ENCODE peak calls at places on chromosome 4, in six cellular contexts. One of them, this sample, is unnamed.
A peak's percentile ranks its signal among the peaks of the same experiment; 100 is the strongest.

GRCh38 chr4:101958547-101958946 is 168.0 kb downstream of the BANK1 start:
- DNase-seq in Panc1: no peak
- DNase-seq in naive thymus-derived CD4-positive, alpha-beta T cell: no peak
- DNase-seq in thoracic aorta: no peak
- DNase-seq in heart left ventricle: no peak
- DNase-seq in IMR-90: no peak
- DNase-seq in this sample: no peak

GRCh38 chr4:98745372-98745771 is 87.0 kb upstream of the TSPAN5 start:
- DNase-seq in Panc1: no peak
- DNase-seq in naive thymus-derived CD4-positive, alpha-beta T cell: no peak
- DNase-seq in thoracic aorta: no peak
- DNase-seq in heart left ventricle: no peak
- DNase-seq in IMR-90: peak; percentile 15
- DNase-seq in this sample: no peak

GRCh38 chr4:169220446-169220845 is 50.3 kb downstream of the SH3RF1 start:
- DNase-seq in Panc1: no peak
- DNase-seq in naive thymus-derived CD4-positive, alpha-beta T cell: no peak
- DNase-seq in thoracic aorta: no peak
- DNase-seq in heart left ventricle: no peak
- DNase-seq in IMR-90: no peak
- DNase-seq in this sample: no peak

GRCh38 chr4:6463311-6464289 is 8.8 kb downstream of the PPP2R2C start:
- DNase-seq in Panc1: no peak
- DNase-seq in naive thymus-derived CD4-positive, alpha-beta T cell: no peak
- DNase-seq in thoracic aorta: no peak
- DNase-seq in heart left ventricle: no peak
- DNase-seq in IMR-90: no peak
- DNase-seq in this sample: no peak

GRCh38 chr4:86586160-86586572 is 7.9 kb upstream of the PTPN13 start:
- DNase-seq in Panc1: no peak
- DNase-seq in naive thymus-derived CD4-positive, alpha-beta T cell: no peak
- DNase-seq in thoracic aorta: no peak
- DNase-seq in heart left ventricle: no peak
- DNase-seq in IMR-90: no peak
- DNase-seq in this sample: no peak

GRCh38 chr4:55612341-55612740 is 20.3 kb upstream of the PDCL2 start:
- DNase-seq in Panc1: no peak
- DNase-seq in naive thymus-derived CD4-positive, alpha-beta T cell: no peak
- DNase-seq in thoracic aorta: no peak
- DNase-seq in heart left ventricle: no peak
- DNase-seq in IMR-90: no peak
- DNase-seq in this sample: no peak

GRCh38 chr4:54189140-54189539 is 40.0 kb upstream of the PDGFRA start:
- DNase-seq in Panc1: no peak
- DNase-seq in naive thymus-derived CD4-positive, alpha-beta T cell: no peak
- DNase-seq in thoracic aorta: no peak
- DNase-seq in heart left ventricle: no peak
- DNase-seq in IMR-90: peak; percentile 64
- DNase-seq in this sample: no peak

GRCh38 chr4:76219299-76220055 is 5.9 kb upstream of the SCARB2 start:
- DNase-seq in Panc1: no peak
- DNase-seq in naive thymus-derived CD4-positive, alpha-beta T cell: no peak
- DNase-seq in thoracic aorta: no peak
- DNase-seq in heart left ventricle: no peak
- DNase-seq in IMR-90: peak; percentile 62
- DNase-seq in this sample: no peak

GRCh38 chr4:177079327-177079726 is 230.3 kb upstream of the NEIL3 start:
- DNase-seq in Panc1: no peak
- DNase-seq in naive thymus-derived CD4-positive, alpha-beta T cell: no peak
- DNase-seq in thoracic aorta: no peak
- DNase-seq in heart left ventricle: no peak
- DNase-seq in IMR-90: no peak
- DNase-seq in this sample: no peak

GRCh38 chr4:80311130-80311529 is 24.4 kb upstream of the CFAP299 start:
- DNase-seq in Panc1: no peak
- DNase-seq in naive thymus-derived CD4-positive, alpha-beta T cell: no peak
- DNase-seq in thoracic aorta: no peak
- DNase-seq in heart left ventricle: no peak
- DNase-seq in IMR-90: no peak
- DNase-seq in this sample: no peak

GRCh38 chr4:145820407-145820806 is 118.2 kb downstream of the ZNF827 start:
- DNase-seq in Panc1: no peak
- DNase-seq in naive thymus-derived CD4-positive, alpha-beta T cell: no peak
- DNase-seq in thoracic aorta: no peak
- DNase-seq in heart left ventricle: no peak
- DNase-seq in IMR-90: peak; percentile 40
- DNase-seq in this sample: no peak

GRCh38 chr4:13599159-13599558 is 28.4 kb downstream of the BOD1L1 start:
- DNase-seq in Panc1: no peak
- DNase-seq in naive thymus-derived CD4-positive, alpha-beta T cell: no peak
- DNase-seq in thoracic aorta: no peak
- DNase-seq in heart left ventricle: no peak
- DNase-seq in IMR-90: no peak
- DNase-seq in this sample: no peak

GRCh38 chr4:81152839-81153713 is 61.9 kb downstream of the PRKG2 start:
- DNase-seq in Panc1: no peak
- DNase-seq in naive thymus-derived CD4-positive, alpha-beta T cell: no peak
- DNase-seq in thoracic aorta: no peak
- DNase-seq in heart left ventricle: no peak
- DNase-seq in IMR-90: no peak
- DNase-seq in this sample: no peak

GRCh38 chr4:181166742-181167399 is 1076.3 kb upstream of the TENM3 start:
- DNase-seq in Panc1: no peak
- DNase-seq in naive thymus-derived CD4-positive, alpha-beta T cell: no peak
- DNase-seq in thoracic aorta: no peak
- DNase-seq in heart left ventricle: no peak
- DNase-seq in IMR-90: no peak
- DNase-seq in this sample: no peak

GRCh38 chr4:148284526-148285193 is 157.6 kb downstream of the NR3C2 start:
- DNase-seq in Panc1: no peak
- DNase-seq in naive thymus-derived CD4-positive, alpha-beta T cell: no peak
- DNase-seq in thoracic aorta: no peak
- DNase-seq in heart left ventricle: no peak
- DNase-seq in IMR-90: no peak
- DNase-seq in this sample: no peak

GRCh38 chr4:156972370-156972980 is 876 bp upstream of the PDGFC start:
- DNase-seq in Panc1: no peak
- DNase-seq in naive thymus-derived CD4-positive, alpha-beta T cell: no peak
- DNase-seq in thoracic aorta: no peak
- DNase-seq in heart left ventricle: no peak
- DNase-seq in IMR-90: peak; percentile 18
- DNase-seq in this sample: no peak

GRCh38 chr4:72857216-72857615 is 212.3 kb downstream of the COX18 start:
- DNase-seq in Panc1: no peak
- DNase-seq in naive thymus-derived CD4-positive, alpha-beta T cell: no peak
- DNase-seq in thoracic aorta: no peak
- DNase-seq in heart left ventricle: no peak
- DNase-seq in IMR-90: no peak
- DNase-seq in this sample: no peak

GRCh38 chr4:17721496-17722360 is 59.7 kb downstream of the FAM184B start:
- DNase-seq in Panc1: no peak
- DNase-seq in naive thymus-derived CD4-positive, alpha-beta T cell: no peak
- DNase-seq in thoracic aorta: no peak
- DNase-seq in heart left ventricle: no peak
- DNase-seq in IMR-90: peak; percentile 23
- DNase-seq in this sample: no peak

GRCh38 chr4:140344111-140344510 is 29.3 kb upstream of the SCOC start:
- DNase-seq in Panc1: no peak
- DNase-seq in naive thymus-derived CD4-positive, alpha-beta T cell: no peak
- DNase-seq in thoracic aorta: no peak
- DNase-seq in heart left ventricle: no peak
- DNase-seq in IMR-90: no peak
- DNase-seq in this sample: no peak

DNA sequence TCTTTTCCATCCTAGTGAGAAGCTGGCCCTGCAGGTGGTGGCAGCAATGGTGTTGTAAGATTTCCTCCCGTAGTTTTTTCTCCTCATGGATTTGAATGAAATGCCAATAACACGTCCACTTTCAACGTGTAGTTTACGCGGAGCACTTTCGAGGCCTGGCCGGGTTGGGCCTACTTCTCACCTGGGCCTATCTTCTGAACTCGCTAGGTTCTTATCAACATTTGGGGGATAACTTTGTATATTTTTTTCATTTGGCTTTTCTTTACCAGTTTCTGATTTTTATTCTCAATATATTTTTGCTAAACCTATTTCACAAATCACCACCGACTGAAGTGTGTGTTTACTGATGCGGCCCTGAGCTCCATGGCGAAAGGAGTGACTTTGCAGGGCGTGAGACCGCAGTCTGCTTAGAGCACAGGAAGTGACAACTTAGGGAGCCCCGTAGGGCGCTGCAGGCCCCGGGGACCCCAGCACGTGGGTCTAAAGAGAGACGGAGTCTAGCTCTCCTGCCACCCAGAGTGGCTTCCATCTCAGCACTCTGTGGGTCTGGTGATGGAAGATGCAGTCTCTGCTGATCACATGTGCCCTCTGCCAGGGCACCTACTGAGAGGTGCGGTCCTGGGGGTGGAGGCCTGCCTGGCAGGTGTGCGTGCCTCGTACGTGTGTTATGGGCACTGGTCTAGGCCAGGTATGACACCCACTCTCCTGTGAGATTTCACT is 29.1 kb downstream of the NELFA start:
- DNase-seq in Panc1: no peak
- DNase-seq in naive thymus-derived CD4-positive, alpha-beta T cell: no peak
- DNase-seq in thoracic aorta: no peak
- DNase-seq in heart left ventricle: no peak
- DNase-seq in IMR-90: no peak
- DNase-seq in this sample: no peak
- H3K36me3 ChIP-seq in Panc1: no peaks in the 10 kb centered on the region
- H3K36me3 ChIP-seq in naive thymus-derived CD4-positive, alpha-beta T cell: peaks cover 95% of the 10 kb centered on the region
- H3K36me3 ChIP-seq in thoracic aorta: peaks cover 53% of the 10 kb centered on the region
- H3K36me3 ChIP-seq in heart left ventricle: peaks cover 100% of the 10 kb centered on the region
- H3K36me3 ChIP-seq in IMR-90: peaks cover 75% of the 10 kb centered on the region
- H3K36me3 ChIP-seq in this sample: peaks cover 95% of the 10 kb centered on the region

DNA sequence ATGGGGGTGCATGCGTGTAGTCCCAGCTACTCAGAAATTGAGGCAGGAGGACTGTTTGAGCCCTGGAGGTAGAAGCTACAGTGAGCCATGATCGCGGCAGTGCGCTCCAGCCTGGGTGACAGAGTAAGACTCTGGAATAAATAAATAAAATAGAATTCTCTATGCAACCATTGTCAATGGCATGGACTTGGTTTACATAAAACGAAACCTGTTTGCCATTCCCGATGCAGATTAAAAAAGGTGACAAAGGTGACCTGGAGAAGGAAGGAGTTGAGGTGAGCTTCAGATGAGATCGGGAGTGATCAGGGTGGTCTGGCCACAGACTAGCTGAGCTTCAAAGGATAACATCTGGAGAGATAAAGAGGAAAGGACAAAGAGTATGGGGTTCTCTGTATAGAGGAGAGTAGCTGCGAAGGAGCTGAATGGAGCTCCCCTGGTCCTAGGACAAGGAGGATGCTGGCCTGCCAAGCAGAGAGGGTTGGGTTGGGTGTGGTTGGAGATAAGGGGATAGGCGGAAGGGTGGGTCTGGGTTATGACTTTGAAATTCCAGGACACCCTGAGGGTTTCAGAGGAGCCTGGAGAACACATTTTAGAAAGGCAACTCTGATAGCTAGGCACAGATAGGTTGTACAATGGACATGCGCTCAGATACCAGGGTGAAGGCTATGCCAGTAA is 98.6 kb downstream of the RBM47 start:
- DNase-seq in Panc1: no peak
- DNase-seq in naive thymus-derived CD4-positive, alpha-beta T cell: no peak
- DNase-seq in thoracic aorta: no peak
- DNase-seq in heart left ventricle: no peak
- DNase-seq in IMR-90: no peak
- DNase-seq in this sample: no peak
- H3K27ac ChIP-seq in Panc1: no peak overlapping the region
- H3K27ac ChIP-seq in naive thymus-derived CD4-positive, alpha-beta T cell: no peak overlapping the region
- H3K27ac ChIP-seq in thoracic aorta: no peak overlapping the region
- H3K27ac ChIP-seq in heart left ventricle: no peak overlapping the region
- H3K27ac ChIP-seq in IMR-90: no peak overlapping the region
- H3K27ac ChIP-seq in this sample: no peak overlapping the region

DNA sequence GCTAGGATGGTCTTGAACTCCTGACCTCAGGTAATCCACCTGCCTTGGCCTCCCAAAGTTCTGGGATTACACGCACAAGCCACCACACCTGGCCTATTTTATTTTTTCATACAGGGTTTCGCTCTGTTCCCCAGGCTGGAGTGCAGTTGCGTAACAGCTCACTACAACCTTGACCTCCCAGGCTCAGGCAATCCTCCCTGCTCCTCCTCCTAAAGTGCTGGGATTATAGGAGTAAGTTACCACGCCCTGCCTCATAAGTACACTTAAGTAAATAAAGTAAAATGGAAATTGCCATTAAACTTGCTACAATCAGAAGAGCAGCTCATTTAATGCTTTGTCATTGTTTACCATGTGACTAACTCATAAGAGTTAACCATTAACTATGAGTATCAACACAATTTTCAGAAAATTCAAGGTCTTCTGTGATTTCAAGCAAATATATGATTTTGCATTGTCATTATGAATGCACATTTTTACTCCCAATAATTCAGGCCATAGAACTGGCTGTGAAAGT is 12.3 kb downstream of the UGDH start:
- DNase-seq in Panc1: peak; percentile 59
- DNase-seq in naive thymus-derived CD4-positive, alpha-beta T cell: no peak
- DNase-seq in thoracic aorta: no peak
- DNase-seq in heart left ventricle: no peak
- DNase-seq in IMR-90: peak; percentile 66
- DNase-seq in this sample: no peak
- H3K36me3 ChIP-seq in Panc1: peaks cover 18% of the 10 kb centered on the region
- H3K36me3 ChIP-seq in naive thymus-derived CD4-positive, alpha-beta T cell: peaks cover 15% of the 10 kb centered on the region
- H3K36me3 ChIP-seq in thoracic aorta: peaks cover 41% of the 10 kb centered on the region
- H3K36me3 ChIP-seq in heart left ventricle: peaks cover 86% of the 10 kb centered on the region
- H3K36me3 ChIP-seq in IMR-90: peaks cover 39% of the 10 kb centered on the region
- H3K36me3 ChIP-seq in this sample: peaks cover 29% of the 10 kb centered on the region

GRCh38 chr4:103008875-103009729 is 10.4 kb downstream of the SLC9B1 start:
- DNase-seq in Panc1: peak; percentile 73
- DNase-seq in naive thymus-derived CD4-positive, alpha-beta T cell: no peak
- DNase-seq in thoracic aorta: no peak
- DNase-seq in heart left ventricle: no peak
- DNase-seq in IMR-90: peak; percentile 80
- DNase-seq in this sample: peak; percentile 71
- H3K27ac ChIP-seq in Panc1: no peak overlapping the region
- H3K27ac ChIP-seq in naive thymus-derived CD4-positive, alpha-beta T cell: no peak overlapping the region
- H3K27ac ChIP-seq in thoracic aorta: no peak overlapping the region
- H3K27ac ChIP-seq in heart left ventricle: no peak overlapping the region
- H3K27ac ChIP-seq in IMR-90: no peak overlapping the region
- H3K27ac ChIP-seq in this sample: no peak overlapping the region

DNA sequence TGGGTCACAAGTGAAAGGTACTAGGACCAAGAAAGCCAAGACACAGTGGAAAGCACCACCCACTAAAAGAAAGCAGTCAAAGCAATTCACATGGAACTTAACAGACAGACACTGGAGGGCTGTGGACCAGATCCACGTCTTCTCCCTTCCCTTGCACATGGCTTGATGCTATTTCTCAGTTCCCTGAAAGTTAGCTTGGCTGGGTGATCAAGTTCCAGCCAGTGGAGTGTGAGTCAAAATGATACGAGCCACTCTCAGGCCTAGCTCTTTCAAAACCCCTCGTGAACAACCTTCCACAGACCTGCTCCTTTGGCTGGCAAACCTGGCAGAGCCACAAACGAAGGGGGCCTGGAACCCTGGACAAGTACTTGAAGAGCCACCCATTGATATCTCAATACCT is 52.0 kb downstream of the RELL1 start:
- DNase-seq in Panc1: no peak
- DNase-seq in naive thymus-derived CD4-positive, alpha-beta T cell: no peak
- DNase-seq in thoracic aorta: no peak
- DNase-seq in heart left ventricle: no peak
- DNase-seq in IMR-90: no peak
- DNase-seq in this sample: no peak
- H3K36me3 ChIP-seq in Panc1: no peaks in the 10 kb centered on the region
- H3K36me3 ChIP-seq in naive thymus-derived CD4-positive, alpha-beta T cell: peaks cover 38% of the 10 kb centered on the region
- H3K36me3 ChIP-seq in thoracic aorta: peaks cover 4% of the 10 kb centered on the region
- H3K36me3 ChIP-seq in heart left ventricle: peaks cover 64% of the 10 kb centered on the region
- H3K36me3 ChIP-seq in IMR-90: peaks cover 24% of the 10 kb centered on the region
- H3K36me3 ChIP-seq in this sample: no peaks in the 10 kb centered on the region

This sample was measured in SK-N-MC.